ENCODE peak calls at places on chromosomes 13 and 19, in four cellular contexts. M is GM12878, K is GM12891, O is HL-60. L is an unnamed sample.

GRCh38 chr13:26855071-26855470 is 94.5 kb upstream of the GPR12 start:
- DNase-seq in M (no peak), K (no peak), O (no peak), L (no peak)

GRCh38 chr13:112057736-112058518 is 9.0 kb upstream of the SOX1 start:
- DNase-seq in M (no peak), K (no peak), O (no peak), L (peak; percentile 49)

GRCh38 chr13:71770710-71771109 is 96.3 kb downstream of the DACH1 start:
- DNase-seq in M (no peak), K (no peak), O (no peak), L (no peak)

GRCh38 chr13:46617382-46617781 is 64.4 kb downstream of the LRCH1 start:
- DNase-seq in M (no peak), K (no peak), O (no peak), L (no peak)

GRCh38 chr19:35030257-35031071 is at the start of gene SCN1B:
- DNase-seq in M (no peak), K (peak; percentile 68), O (peak; percentile 40), L (peak; percentile 87)

GRCh38 chr13:49869514-49869913 is 66.6 kb downstream of the SPRYD7 start:
- DNase-seq in M (no peak), K (no peak), O (no peak), L (peak; percentile 14)

GRCh38 chr13:44431150-44431549 is 57.5 kb downstream of the SERP2 start:
- DNase-seq in M (no peak), K (no peak), O (no peak), L (no peak)

GRCh38 chr13:112442483-112443090 is 66.4 kb downstream of the SPACA7 start:
- DNase-seq in M (no peak), K (no peak), O (no peak), L (no peak)

GRCh38 chr13:71218960-71219359 is 648.0 kb downstream of the DACH1 start:
- DNase-seq in M (no peak), K (no peak), O (no peak), L (no peak)

GRCh38 chr19:39389621-39390414 is 1.1 kb downstream of the PAF1 start:
- DNase-seq in M (no peak), K (no peak), O (no peak), L (no peak)

GRCh38 chr19:28065026-28065425 is 1147.9 kb downstream of the UQCRFS1 start:
- DNase-seq in M (no peak), K (no peak), O (no peak), L (no peak)

DNA sequence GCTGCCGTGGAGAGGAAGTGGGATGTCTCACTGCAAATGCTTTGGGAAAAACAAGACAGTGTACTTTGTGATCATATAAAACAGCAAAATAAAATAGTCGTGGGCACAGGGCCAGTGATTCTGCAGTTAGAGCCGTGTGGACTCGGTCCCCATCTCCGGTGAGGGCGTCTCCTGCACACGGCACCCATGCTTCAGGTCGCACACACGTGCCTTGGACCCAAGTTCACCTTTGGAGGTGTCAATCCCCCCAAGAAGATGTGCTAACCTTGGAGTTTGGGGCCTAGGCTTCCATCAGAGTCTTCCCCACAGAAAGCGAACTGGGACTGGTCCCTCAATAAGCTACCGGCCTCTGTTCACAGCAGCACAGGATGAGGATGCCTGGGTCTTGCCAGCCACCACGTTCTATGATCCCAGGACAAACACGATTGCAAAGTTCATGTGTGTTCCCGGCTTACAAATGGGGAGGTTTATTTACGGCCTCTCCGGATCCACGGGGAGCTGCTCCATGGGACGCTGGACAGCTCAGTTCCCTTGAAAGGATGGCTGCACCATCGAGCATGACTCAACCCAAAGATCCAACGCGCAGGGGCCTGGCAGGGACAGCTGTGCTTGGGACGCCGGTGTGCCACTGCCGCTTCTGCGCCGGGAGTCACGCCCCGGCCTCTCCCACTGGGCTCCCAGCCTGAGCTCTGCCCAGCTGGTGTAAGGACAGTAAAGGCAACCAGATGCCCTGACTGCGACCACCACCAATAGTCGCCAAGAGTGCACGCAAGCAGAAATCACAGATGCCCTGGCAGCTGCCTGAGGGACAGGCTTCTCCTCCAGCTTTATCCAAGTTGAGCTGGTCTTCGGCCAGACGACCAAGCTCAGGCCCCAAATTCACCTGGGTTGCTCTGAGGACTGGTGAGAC is 8.6 kb downstream of the GAS6 start:
- DNase-seq in M (no peak), K (no peak), O (no peak), L (no peak)
- TF ChIP-seq SPI1 in M (no peak), K (peak; percentile 11), O (no peak), L (no peak)

DNA sequence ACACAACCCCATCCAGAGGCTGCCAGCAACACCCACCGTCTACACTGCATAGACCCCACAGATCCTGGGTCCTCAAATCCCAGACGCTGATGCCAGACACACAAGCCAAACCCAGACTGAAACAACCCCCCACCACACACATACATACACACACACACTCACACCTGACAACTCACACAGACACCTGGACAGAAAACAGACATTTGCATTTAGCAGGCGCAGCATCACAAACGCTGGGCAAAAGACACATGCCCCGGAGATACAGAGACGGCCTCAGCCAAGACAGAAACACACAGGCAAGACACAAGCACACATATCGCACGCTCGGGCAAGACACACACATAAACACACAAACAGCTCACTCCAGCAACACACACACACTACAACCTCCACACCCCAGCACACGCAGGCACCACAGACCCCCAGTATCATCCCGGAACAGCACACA is 1.3 kb downstream of the BBC3 start:
- DNase-seq in M (no peak), K (no peak), O (no peak), L (peak; percentile 47)
- TF ChIP-seq SPI1 in M (no peak), K (no peak), O (no peak), L (no peak)

GRCh38 chr19:17086129-17086528 is 10.6 kb downstream of the MYO9B start:
- DNase-seq in M (no peak), K (no peak), O (no peak), L (no peak)
- TF ChIP-seq SPI1 in M (no peak), K (no peak), O (no peak), L (no peak)

GRCh38 chr13:113848431-113849260 is 15.2 kb downstream of the GAS6 start:
- DNase-seq in M (no peak), K (no peak), O (no peak), L (no peak)
- TF ChIP-seq SPI1 in M (no peak), K (no peak), O (no peak), L (no peak)

GRCh38 chr13:39263033-39263432 is 224.8 kb downstream of the NHLRC3 start:
- DNase-seq in M (peak; percentile 9), K (peak; percentile 17), O (no peak), L (peak; percentile 18)
- TF ChIP-seq SPI1 in M (no peak), K (no peak), O (no peak), L (no peak)

DNA sequence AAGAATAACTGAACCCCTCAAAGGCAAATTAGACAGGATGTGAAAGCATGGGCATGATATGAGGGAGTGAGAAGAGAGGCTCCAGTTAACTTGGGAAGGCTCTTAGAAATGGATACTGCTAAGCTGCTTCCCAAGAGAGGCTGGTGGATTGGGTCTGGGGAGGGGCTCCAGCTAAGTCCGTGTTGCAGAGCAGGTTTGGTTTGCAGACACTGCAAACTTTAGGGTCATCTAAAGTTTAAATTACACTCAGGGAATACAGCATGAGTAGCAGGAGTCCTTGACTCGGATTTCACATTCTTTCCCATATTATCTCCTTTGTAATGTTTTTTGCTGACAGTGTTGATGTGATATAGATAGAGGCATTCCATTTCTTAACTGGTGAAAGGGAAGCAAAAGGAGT is 31.8 kb downstream of the SGCG start:
- DNase-seq in M (no peak), K (no peak), O (no peak), L (no peak)
- TF ChIP-seq SPI1 in M (no peak), K (no peak), O (no peak), L (no peak)

GRCh38 chr13:84588023-84588422 is 705.7 kb upstream of the SLITRK1 start:
- DNase-seq in M (no peak), K (no peak), O (no peak), L (no peak)
- TF ChIP-seq SPI1 in M (no peak), K (no peak), O (no peak), L (no peak)

DNA sequence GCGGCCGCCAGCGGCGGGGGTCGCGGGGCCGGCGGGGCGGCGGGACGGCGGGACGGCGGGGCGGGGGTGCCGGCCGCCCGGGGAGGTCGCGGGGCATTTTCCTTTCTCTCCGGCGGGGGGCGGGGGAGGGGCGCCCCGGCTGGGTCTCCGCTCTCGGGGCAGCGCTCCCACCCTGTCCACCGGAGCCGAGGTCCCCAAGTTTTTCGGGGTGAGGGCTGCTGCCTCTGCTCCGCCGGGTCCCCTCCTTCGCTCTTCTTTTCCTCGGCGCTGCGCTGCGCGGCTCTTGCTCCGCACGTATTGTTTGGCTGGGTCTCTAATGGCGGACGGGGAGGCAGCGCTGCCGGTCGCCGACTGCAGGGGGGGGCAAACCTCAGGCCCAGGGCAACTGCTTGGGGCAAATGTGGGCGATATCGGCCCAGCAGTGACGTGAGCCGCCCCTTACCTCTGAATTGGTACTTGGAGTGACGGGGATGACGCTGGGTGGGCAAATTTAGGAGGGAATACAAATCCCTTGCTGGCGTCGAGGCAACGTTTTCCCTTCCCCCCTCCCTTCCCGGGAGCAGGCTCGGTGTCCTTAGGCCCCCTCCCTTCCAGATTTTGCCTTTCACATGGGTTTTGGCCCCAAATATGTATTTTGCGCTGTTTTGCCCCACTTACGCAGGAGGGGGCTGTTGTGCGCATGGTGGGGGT is 759 bp downstream of the ZMYM2 start:
- DNase-seq in M (no peak), K (peak; percentile 35), O (no peak), L (peak; percentile 52)
- TF ChIP-seq SPI1 in M (no peak), K (no peak), O (no peak), L (no peak)

DNA sequence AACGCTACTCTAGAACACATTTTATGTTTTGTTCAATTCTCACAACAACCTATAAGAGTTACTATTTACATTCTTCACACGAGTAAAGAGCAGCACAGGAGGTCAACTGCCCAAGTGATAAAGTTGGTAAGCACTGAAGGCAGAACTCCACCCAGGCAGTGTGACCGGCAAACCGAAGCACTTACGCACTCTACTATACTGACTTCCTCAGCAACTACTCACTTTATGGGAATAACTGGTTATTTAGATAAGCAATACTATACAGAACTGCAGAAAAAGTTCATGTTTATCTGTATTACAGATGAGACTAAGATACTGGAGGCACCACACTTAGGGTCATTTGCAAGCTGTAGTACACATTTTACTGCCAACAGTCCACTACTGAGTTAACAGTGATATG is 28.8 kb downstream of the FOXO1 start:
- DNase-seq in M (no peak), K (no peak), O (no peak), L (no peak)
- TF ChIP-seq SPI1 in M (no peak), K (peak; percentile 18), O (no peak), L (no peak)

DNA sequence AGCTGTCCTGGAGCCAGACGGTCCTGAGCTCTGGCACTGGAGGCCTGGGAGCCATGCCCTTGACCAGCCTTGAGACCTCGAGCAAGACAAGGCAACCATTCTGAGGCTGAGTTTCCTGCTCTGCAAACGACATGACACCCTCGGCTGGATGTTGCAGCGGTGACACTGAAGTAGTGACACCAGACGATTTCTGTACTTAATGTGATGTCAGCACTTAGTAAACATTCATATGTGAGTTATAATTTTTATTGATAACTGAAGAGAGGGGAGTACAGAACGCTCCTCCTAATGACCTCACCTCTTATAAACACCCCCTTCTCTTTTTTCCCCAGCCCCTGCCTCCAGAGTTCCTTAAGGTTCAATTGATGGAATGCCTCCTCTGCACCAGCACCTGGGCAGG is 5.8 kb downstream of the NDUFA3 start:
- DNase-seq in M (no peak), K (no peak), O (no peak), L (peak; percentile 4)
- TF ChIP-seq SPI1 in M (no peak), K (no peak), O (no peak), L (no peak)